ENCODE peak calls at places on chromosomes 12 and 14, in four cellular contexts. A is neural crest cell, T is Panc1, L is MCF 10A. W is an unnamed sample.

GRCh38 chr14:51293926-51294290 is 53.9 kb downstream of the TMX1 start:
- DNase-seq in A (no peak), T (no peak), L (no peak), W (no peak)

GRCh38 chr12:119008691-119009221 is 27.4 kb downstream of the SRRM4 start:
- DNase-seq in A (peak; percentile 56), L (no peak), T (no peak), W (no peak)

GRCh38 chr14:92850492-92850891 is 56.4 kb downstream of the GOLGA5 start:
- DNase-seq in A (no peak), L (peak; percentile 5), T (no peak), W (no peak)

GRCh38 chr12:103538397-103538796 is 42.6 kb upstream of the C12orf42 start:
- DNase-seq in T (no peak), A (no peak), L (no peak), W (no peak)

GRCh38 chr12:2958432-2959193 is 584 bp upstream of the TEAD4 start:
- DNase-seq in T (no peak), A (peak; percentile 47), L (peak; percentile 80), W (no peak)

GRCh38 chr14:50099335-50099734 is 17.0 kb downstream of the VCPKMT start:
- DNase-seq in L (peak; percentile 47), A (no peak), T (no peak), W (no peak)

GRCh38 chr12:23884909-23885308 is 64.6 kb downstream of the SOX5 start:
- DNase-seq in A (no peak), L (no peak), T (no peak), W (no peak)

GRCh38 chr12:120700863-120701262 is 9.4 kb upstream of the UNC119B start:
- DNase-seq in L (no peak), T (no peak), A (no peak), W (no peak)

GRCh38 chr12:49831717-49832116 is 3.5 kb upstream of the NCKAP5L start:
- DNase-seq in L (no peak), T (no peak), A (no peak), W (no peak)

GRCh38 chr12:87812711-87813110 is 216.5 kb downstream of the C12orf50 start:
- DNase-seq in A (no peak), T (no peak), L (no peak), W (no peak)

GRCh38 chr12:70876952-70877351 is 43.6 kb downstream of the PTPRR start:
- DNase-seq in T (no peak), L (peak; percentile 29), A (no peak), W (no peak)

GRCh38 chr14:75132374-75133086 is 5.7 kb upstream of the NEK9 start:
- DNase-seq in T (peak; percentile 55), A (peak; percentile 70), L (peak; percentile 83), W (peak; percentile 63)

GRCh38 chr12:468671-469389 is 9.1 kb downstream of the B4GALNT3 start:
- DNase-seq in T (no peak), L (peak; percentile 45), A (no peak), W (no peak)

GRCh38 chr12:112892821-112893220 is 13.9 kb upstream of the OAS1 start:
- DNase-seq in A (no peak), L (no peak), T (no peak), W (no peak)

GRCh38 chr12:55728185-55728931 is 451 bp downstream of the CD63 start:
- DNase-seq in T (no peak), A (no peak), L (peak; percentile 62), W (peak; percentile 21)

GRCh38 chr14:77125275-77126073 is 16.1 kb downstream of the ZDHHC22 start:
- DNase-seq in T (no peak), A (no peak), L (no peak), W (no peak)

DNA sequence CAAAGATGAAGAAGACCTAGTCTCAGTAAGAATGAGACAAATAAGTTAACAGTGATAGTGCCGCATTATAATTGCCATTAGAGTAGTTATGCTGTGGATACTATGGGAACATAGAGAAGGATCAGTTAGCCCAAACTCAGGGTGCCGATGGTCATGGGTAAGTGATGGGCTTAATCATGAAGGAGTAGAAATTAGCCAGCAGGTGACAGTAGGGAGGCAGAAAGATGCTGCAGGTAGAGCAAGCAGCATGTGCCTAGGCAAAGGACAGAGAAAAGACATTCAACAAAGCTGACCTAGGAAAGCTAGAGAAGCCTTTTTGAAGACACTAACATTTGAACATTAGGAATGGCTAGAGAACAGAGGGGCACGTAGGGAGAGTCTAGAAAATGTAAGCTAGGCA is 30.6 kb upstream of the PTPRQ start:
- DNase-seq in L (no peak), T (no peak), A (no peak), W (no peak)
- TF ChIP-seq CTCF in L (no peak), T (no peak), A (no peak), W (no peak)

GRCh38 chr14:64707661-64708060 is 3.4 kb downstream of the PLEKHG3 start:
- DNase-seq in L (peak; percentile 92), A (no peak), T (peak; percentile 72), W (no peak)

GRCh38 chr14:64706119-64706465 is 1.9 kb downstream of the PLEKHG3 start:
- DNase-seq in A (no peak), T (no peak), L (no peak), W (no peak)

GRCh38 chr14:64706552-64707193 is 2.4 kb downstream of the PLEKHG3 start:
- DNase-seq in T (no peak), A (peak; percentile 68), L (no peak), W (no peak)

GRCh38 chr14:64709126-64709525 is 4.9 kb downstream of the PLEKHG3 start:
- DNase-seq in T (no peak), A (no peak), L (no peak), W (no peak)

DNA sequence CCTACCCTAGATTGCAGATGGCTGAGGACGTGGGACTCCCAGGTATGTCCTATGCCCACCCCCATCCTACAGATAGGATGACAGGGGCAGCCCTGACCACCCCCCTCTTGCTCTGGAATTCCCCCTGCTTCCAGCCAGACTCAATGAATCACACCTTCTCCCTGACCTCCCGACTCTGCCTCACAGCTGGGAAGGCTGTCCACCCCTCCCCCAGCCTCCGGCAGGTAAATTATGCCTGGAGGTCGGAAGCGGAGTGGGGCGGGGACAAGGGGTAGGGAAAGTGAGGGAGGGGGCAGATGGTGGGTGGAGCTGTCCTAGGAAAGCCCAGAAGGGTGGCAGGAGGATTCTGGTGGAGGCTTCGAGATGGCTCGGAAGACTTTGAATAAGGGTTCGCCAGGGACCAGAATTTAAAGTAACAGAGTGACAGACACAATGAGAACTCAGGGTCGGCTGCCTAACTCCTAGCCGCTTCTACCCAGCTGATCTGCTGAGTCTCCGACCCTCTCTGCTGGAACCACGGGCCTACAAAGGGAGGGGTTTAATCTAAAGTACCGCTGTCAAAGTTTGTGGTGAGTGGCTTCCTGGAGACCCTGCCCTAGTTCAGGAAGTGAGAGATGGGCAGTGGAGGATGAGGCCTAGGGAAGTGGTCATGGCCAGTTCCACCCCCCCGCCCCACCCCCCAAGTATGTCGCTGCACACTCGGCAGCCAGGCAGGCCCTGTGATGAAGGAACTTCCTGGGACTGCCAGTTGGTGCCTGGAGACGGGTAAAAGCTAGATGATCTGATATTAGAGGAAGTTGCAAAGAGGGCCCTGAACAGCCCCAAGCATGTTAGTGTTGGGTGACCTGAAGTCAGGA is 4.2 kb downstream of the PLEKHG3 start:
- DNase-seq in L (peak; percentile 77), T (no peak), A (no peak), W (no peak)
- TF ChIP-seq CTCF in L (no peak), T (no peak), A (no peak), W (no peak)

DNA sequence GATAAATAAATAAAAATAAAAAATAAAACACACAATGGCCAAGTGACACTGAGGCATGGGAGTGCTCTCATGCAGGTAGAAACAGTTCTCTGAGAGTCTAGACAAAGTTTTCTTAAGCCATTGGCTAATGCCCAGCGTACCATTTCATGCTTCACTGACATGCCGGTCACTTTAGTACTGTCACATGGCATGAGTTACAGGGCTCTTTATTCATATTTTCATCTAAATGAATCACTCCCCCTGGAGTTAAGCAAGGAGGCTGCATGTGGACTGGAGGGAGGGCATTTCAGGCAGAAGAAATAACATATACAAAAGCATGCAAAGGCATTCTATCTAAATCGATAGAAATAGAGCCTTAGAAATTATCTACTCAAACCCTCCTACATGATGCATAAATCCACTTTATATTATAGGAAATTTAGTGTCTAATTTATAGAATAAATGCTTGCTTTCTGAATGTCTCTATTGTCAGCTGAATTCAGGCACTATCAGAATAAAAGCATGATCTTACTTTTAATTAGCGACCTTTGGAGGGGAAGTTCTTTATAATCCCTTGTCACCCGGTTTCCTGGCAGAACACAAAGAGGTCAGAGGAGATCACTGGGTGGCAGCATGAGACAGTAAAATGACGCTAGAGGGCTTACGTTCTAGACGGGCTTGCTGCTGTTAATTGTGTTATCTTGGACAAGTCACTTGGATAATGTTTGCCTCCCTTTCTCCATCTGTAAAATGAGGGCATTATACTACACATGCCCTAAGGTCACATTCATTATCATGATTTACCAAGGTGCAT is 17.5 kb downstream of the DYRK4 start:
- DNase-seq in A (no peak), L (no peak), T (peak; percentile 4), W (no peak)
- TF ChIP-seq CTCF in A (peak; percentile 22), L (no peak), T (peak; percentile 37), W (no peak)

GRCh38 chr12:61546296-61546695 is 713.9 kb upstream of the USP15 start:
- DNase-seq in T (no peak), A (no peak), L (no peak), W (no peak)
- TF ChIP-seq CTCF in T (peak; percentile 6), A (no peak), L (peak; percentile 11), W (no peak)

DNA sequence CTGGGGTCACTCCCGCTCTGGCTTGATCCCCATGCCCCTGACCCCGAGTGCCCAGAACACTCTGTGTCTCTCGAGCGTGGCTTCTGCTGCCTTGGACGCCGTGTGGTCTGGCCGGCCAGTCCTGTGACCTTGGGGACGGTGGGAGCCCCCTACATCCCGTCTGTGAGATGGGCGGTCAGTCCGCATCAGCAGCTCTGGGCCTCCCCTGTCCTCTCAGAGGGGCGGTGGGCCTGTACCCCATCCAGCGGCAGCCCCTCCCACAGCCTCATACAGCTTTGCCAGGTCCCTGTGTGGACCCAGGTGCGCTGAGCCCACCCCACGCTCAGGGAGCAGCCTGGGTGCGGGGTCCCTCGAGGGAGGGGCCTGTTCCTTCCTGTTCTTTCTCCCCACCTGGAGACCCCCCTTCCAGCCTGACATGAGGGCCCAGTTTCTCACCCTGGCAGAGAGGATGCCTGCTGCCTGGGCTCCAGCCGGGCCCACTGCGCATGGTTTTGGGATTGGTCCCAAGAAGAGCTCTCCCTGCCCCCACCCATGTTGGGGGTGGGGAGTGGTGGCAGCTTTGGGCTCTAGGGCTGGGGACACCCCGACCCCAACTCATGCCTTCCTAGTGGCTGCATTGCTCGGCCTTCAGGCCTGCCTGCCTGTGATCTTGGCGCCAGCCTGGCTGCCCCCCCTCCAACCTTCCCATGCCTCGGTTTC is 1.5 kb downstream of the MTA1 start:
- DNase-seq in A (no peak), T (no peak), L (no peak), W (no peak)
- TF ChIP-seq CTCF in A (no peak), T (no peak), L (no peak), W (no peak)

GRCh38 chr14:73731111-73731510 is 16.9 kb upstream of the PNMA1 start:
- DNase-seq in A (no peak), L (no peak), T (no peak), W (no peak)
- TF ChIP-seq CTCF in A (peak; percentile 5), L (no peak), T (no peak), W (no peak)

GRCh38 chr14:60164404-60164716 is 838 bp downstream of the DHRS7 start:
- DNase-seq in L (no peak), T (peak; percentile 32), A (no peak), W (no peak)

GRCh38 chr14:60163741-60164140 is 1.5 kb downstream of the DHRS7 start:
- DNase-seq in T (no peak), L (no peak), A (no peak), W (no peak)

GRCh38 chr14:60164717-60165546 is at the start of gene DHRS7:
- DNase-seq in T (peak; percentile 42), A (peak; percentile 71), L (peak; percentile 79), W (peak; percentile 59)

GRCh38 chr14:60166144-60166543 is 946 bp upstream of the DHRS7 start:
- DNase-seq in A (no peak), T (no peak), L (no peak), W (no peak)

GRCh38 chr14:60165547-60165876 is 314 bp upstream of the DHRS7 start:
- DNase-seq in A (no peak), L (no peak), T (no peak), W (no peak)
- TF ChIP-seq CTCF in A (no peak), L (no peak), T (peak; percentile 28), W (no peak)

W was measured in CD8-positive, alpha-beta T cell.